ENCODE peak calls at places on chromosome 10, in four cellular contexts. One of them, this sample, is unnamed.

GRCh38 chr10:129866894-129867293 is 97.2 kb downstream of the EBF3 start:
- DNase-seq in brain microvascular endothelial cell: no peak
- DNase-seq in PC-3: no peak
- DNase-seq in cardiac muscle cell: no peak
- DNase-seq in this sample: no peak

GRCh38 chr10:2619472-2619871 is 447.9 kb upstream of the PFKP start:
- DNase-seq in brain microvascular endothelial cell: no peak
- DNase-seq in PC-3: peak; percentile 10
- DNase-seq in cardiac muscle cell: no peak
- DNase-seq in this sample: no peak

GRCh38 chr10:90199098-90199497 is 497.7 kb downstream of the KIF20B start:
- DNase-seq in brain microvascular endothelial cell: no peak
- DNase-seq in PC-3: no peak
- DNase-seq in cardiac muscle cell: no peak
- DNase-seq in this sample: no peak

GRCh38 chr10:114684822-114685209 is 26.7 kb upstream of the ABLIM1 start:
- DNase-seq in brain microvascular endothelial cell: peak; percentile 72
- DNase-seq in PC-3: peak; percentile 70
- DNase-seq in cardiac muscle cell: peak; percentile 63
- DNase-seq in this sample: no peak

GRCh38 chr10:29377333-29377961 is 88.6 kb downstream of the LYZL1 start:
- DNase-seq in brain microvascular endothelial cell: peak; percentile 22
- DNase-seq in PC-3: peak; percentile 33
- DNase-seq in cardiac muscle cell: peak; percentile 50
- DNase-seq in this sample: no peak

GRCh38 chr10:62584216-62584615 is 210.0 kb downstream of the ZNF365 start:
- DNase-seq in brain microvascular endothelial cell: peak; percentile 98
- DNase-seq in PC-3: no peak
- DNase-seq in cardiac muscle cell: peak; percentile 96
- DNase-seq in this sample: no peak

GRCh38 chr10:7971949-7972348 is 82.5 kb upstream of the GATA3 start:
- DNase-seq in brain microvascular endothelial cell: no peak
- DNase-seq in PC-3: no peak
- DNase-seq in cardiac muscle cell: no peak
- DNase-seq in this sample: no peak

GRCh38 chr10:18196806-18197550 is 56.8 kb downstream of the CACNB2 start:
- DNase-seq in brain microvascular endothelial cell: no peak
- DNase-seq in PC-3: no peak
- DNase-seq in cardiac muscle cell: no peak
- DNase-seq in this sample: no peak

GRCh38 chr10:97380513-97380912 is 20.6 kb downstream of the RRP12 start:
- DNase-seq in brain microvascular endothelial cell: no peak
- DNase-seq in PC-3: no peak
- DNase-seq in cardiac muscle cell: no peak
- DNase-seq in this sample: no peak

GRCh38 chr10:86286591-86287421 is 79.8 kb downstream of the GRID1 start:
- DNase-seq in brain microvascular endothelial cell: no peak
- DNase-seq in PC-3: no peak
- DNase-seq in cardiac muscle cell: no peak
- DNase-seq in this sample: no peak

GRCh38 chr10:103231047-103231551 is 14.6 kb upstream of the RPEL1 start:
- DNase-seq in brain microvascular endothelial cell: peak; percentile 92
- DNase-seq in PC-3: peak; percentile 94
- DNase-seq in cardiac muscle cell: peak; percentile 97
- DNase-seq in this sample: no peak

GRCh38 chr10:113303747-113304146 is 249.1 kb upstream of the HABP2 start:
- DNase-seq in brain microvascular endothelial cell: peak; percentile 26
- DNase-seq in PC-3: peak; percentile 25
- DNase-seq in cardiac muscle cell: peak; percentile 52
- DNase-seq in this sample: no peak

GRCh38 chr10:26799342-26799741 is 61.4 kb downstream of the ABI1 start:
- DNase-seq in brain microvascular endothelial cell: no peak
- DNase-seq in PC-3: no peak
- DNase-seq in cardiac muscle cell: no peak
- DNase-seq in this sample: peak; percentile 12

GRCh38 chr10:79441433-79441832 is 4.0 kb downstream of the ZCCHC24 start:
- DNase-seq in brain microvascular endothelial cell: no peak
- DNase-seq in PC-3: no peak
- DNase-seq in cardiac muscle cell: no peak
- DNase-seq in this sample: no peak

GRCh38 chr10:116669832-116670644 is 49.3 kb downstream of the PNLIPRP2 start:
- DNase-seq in brain microvascular endothelial cell: no peak
- DNase-seq in PC-3: no peak
- DNase-seq in cardiac muscle cell: peak; percentile 17
- DNase-seq in this sample: no peak

GRCh38 chr10:89879121-89879520 is 177.7 kb downstream of the KIF20B start:
- DNase-seq in brain microvascular endothelial cell: no peak
- DNase-seq in PC-3: no peak
- DNase-seq in cardiac muscle cell: peak; percentile 47
- DNase-seq in this sample: no peak

GRCh38 chr10:106495931-106496330 is 668.6 kb downstream of the SORCS1 start:
- DNase-seq in brain microvascular endothelial cell: no peak
- DNase-seq in PC-3: no peak
- DNase-seq in cardiac muscle cell: no peak
- DNase-seq in this sample: no peak

GRCh38 chr10:117374506-117375359 is 507 bp downstream of the PDZD8 start:
- DNase-seq in brain microvascular endothelial cell: no peak
- DNase-seq in PC-3: peak; percentile 19
- DNase-seq in cardiac muscle cell: peak; percentile 12
- DNase-seq in this sample: peak; percentile 34

GRCh38 chr10:97676770-97677581 is 10.1 kb downstream of the AVPI1 start:
- DNase-seq in brain microvascular endothelial cell: no peak
- DNase-seq in PC-3: peak; percentile 51
- DNase-seq in cardiac muscle cell: peak; percentile 70
- DNase-seq in this sample: no peak

GRCh38 chr10:86785021-86785420 is 28.6 kb downstream of the BMPR1A start:
- DNase-seq in brain microvascular endothelial cell: no peak
- DNase-seq in PC-3: no peak
- DNase-seq in cardiac muscle cell: no peak
- DNase-seq in this sample: no peak

DNA sequence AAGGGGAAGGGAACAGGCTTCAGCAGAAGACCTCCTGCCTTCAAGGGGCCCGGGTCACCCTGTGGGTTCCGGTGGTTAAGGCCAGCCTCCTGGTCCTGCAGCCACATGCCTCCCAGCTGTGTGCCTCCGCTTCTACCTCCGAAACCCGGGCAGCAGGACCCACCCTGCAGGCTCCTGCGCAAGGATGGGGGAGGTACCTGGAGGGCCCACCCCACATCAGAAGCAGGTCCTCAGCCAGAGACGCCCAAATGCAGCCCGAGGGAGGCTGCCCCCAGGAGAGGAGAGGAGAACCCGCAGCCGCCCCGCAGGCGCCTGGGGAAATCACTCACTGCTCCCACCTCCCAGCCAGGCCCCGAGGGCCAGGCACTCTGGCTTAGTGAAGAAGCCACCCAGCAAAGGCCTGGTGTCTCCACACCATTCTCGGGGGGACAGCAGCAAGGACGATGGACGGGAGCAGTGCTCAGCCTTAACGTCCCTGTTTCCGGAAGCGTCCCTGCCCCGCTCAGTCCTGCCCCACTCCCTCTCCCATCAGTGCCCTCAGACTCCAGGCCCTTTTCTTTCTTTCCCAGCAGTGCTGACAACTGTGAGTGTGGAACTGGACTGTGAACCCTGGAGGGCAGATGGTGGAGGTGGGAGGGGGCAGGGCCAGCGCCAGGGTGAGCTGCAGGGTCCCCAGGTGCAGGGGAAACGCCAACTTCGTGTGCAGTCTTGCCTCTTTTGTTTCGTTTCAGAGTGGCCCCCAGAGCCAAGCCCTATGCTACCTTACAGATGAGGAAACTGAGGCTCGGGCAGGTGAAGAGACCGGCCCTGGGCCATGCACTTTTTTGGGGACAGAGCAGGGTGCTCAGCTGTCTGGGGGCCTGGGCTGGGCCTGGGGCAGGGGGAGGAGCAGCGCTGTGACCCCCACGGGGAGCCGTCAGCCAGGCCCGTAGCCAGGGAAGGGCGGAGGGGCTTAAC is 138.0 kb downstream of the FAM53B start:
- DNase-seq in brain microvascular endothelial cell: no peak
- DNase-seq in PC-3: no peak
- DNase-seq in cardiac muscle cell: no peak
- DNase-seq in this sample: peak; percentile 6
- H3K27ac ChIP-seq in brain microvascular endothelial cell: no peak overlapping the region
- H3K27ac ChIP-seq in PC-3: no peak overlapping the region
- H3K27ac ChIP-seq in cardiac muscle cell: no peak overlapping the region
- H3K27ac ChIP-seq in this sample: no peak overlapping the region

DNA sequence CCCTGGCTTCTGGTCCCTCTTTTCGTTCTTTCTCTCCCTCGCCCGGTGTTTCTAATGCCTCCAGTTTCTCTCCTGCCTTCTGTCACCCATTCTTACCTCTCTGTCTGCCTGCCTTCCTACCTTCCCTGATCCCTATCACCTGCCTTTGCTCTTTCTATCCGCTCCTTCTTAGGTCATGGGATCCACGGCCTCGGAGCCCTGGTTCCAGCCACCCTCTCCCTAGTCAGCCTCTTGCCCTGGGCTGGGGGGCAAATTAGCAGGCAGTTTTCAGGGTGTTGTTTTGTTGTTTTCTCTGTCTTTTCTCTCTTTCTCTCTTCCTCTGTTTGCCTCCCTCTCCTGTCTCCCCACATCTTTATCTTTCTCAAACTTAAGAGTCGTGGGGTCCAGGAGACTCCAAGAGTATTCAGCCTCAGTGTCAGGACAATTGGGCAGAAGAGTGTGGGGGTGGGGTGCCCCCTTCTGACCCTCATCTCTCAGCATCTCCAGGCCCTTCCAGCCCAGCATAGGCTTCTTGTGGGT is 1.1 kb downstream of the PAX2 start:
- DNase-seq in brain microvascular endothelial cell: no peak
- DNase-seq in PC-3: no peak
- DNase-seq in cardiac muscle cell: no peak
- DNase-seq in this sample: no peak
- H3K4me3 ChIP-seq in brain microvascular endothelial cell: no peak overlapping the region
- H3K4me3 ChIP-seq in PC-3: no peak overlapping the region
- H3K4me3 ChIP-seq in cardiac muscle cell: no peak overlapping the region
- H3K4me3 ChIP-seq in this sample: no peak overlapping the region

DNA sequence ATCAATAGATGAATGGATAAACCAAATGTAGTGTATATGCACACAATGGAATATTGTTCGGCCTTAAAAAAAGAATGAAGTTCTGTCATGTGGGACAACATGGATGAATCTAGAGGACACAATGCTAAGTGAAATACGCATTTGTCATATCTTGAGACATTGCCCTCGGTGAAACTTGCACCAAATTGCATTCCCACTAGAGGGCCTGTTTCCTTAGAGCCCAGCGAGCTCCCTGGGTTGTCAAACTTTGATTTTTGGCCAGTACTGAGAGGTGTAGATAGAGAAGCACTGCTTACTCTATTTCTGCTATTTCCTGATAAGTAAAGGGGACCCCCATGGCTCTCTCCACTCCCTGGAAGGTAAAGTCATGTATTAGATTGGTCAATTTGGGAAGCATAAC is 157.1 kb downstream of the GPAM start:
- DNase-seq in brain microvascular endothelial cell: no peak
- DNase-seq in PC-3: peak; percentile 19
- DNase-seq in cardiac muscle cell: no peak
- DNase-seq in this sample: no peak
- TF ChIP-seq CTCF in brain microvascular endothelial cell: no peak
- TF ChIP-seq CTCF in PC-3: peak; percentile 47
- TF ChIP-seq CTCF in cardiac muscle cell: no peak
- TF ChIP-seq CTCF in this sample: no peak

GRCh38 chr10:24383681-24384106 is 174.8 kb downstream of the KIAA1217 start:
- DNase-seq in brain microvascular endothelial cell: peak; percentile 99
- DNase-seq in PC-3: peak; percentile 93
- DNase-seq in cardiac muscle cell: peak; percentile 99
- DNase-seq in this sample: peak; percentile 79
- H3K27ac ChIP-seq in brain microvascular endothelial cell: peak overlapping the region; percentile 92
- H3K27ac ChIP-seq in PC-3: peak overlapping the region; percentile 74
- H3K27ac ChIP-seq in cardiac muscle cell: no peak overlapping the region
- H3K27ac ChIP-seq in this sample: peak overlapping the region; percentile 77

DNA sequence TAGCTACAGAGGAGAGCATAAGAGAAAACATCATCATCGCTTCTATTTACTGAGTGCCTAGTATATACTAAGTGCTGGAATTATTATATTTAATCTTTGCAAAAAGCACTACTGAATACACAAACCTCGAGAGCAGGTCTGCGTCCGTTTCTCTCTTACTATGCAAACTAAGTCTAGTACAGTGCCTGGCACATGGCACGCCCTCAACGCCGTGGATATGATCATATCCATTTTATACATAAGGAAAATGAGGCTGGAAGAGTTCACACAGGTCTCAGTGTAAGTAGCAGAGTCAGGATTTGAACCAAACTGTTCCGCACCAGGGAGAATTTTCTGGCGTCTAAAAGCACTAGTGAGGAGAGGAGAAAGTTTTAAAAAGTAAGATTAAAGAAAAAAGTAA is 17.6 kb downstream of the MXI1 start:
- DNase-seq in brain microvascular endothelial cell: no peak
- DNase-seq in PC-3: no peak
- DNase-seq in cardiac muscle cell: no peak
- DNase-seq in this sample: no peak
- H3K4me3 ChIP-seq in brain microvascular endothelial cell: peak overlapping the region; percentile 81
- H3K4me3 ChIP-seq in PC-3: peak overlapping the region; percentile 69
- H3K4me3 ChIP-seq in cardiac muscle cell: no peak overlapping the region
- H3K4me3 ChIP-seq in this sample: peak overlapping the region; percentile 81

This sample was measured in heart right ventricle.